ENCODE peak calls at places on chromosomes 11 and 22, in nine cellular contexts. C is cardiac muscle cell, B is AG04450, Y is foreskin keratinocyte, I is GM03348, K is uterus, O is upper lobe of left lung, M is HFF-Myc, G is AG09309. Q is an unnamed sample.

GRCh38 chr11:110710520-110711381 is 1.5 kb downstream of the ARHGAP20 start:
- DNase-seq in C (peak), B (no peak), Y (no peak), I (peak), K (peak), O (peak), M (no peak), G (no peak), Q (peak)

GRCh38 chr11:10540546-10540914 is 457 bp downstream of the RNF141 start:
- DNase-seq in C (peak), B (no peak), Y (no peak), I (peak), K (no peak), O (peak), M (no peak), G (no peak), Q (peak)

GRCh38 chr11:102666331-102666957 is 39.1 kb downstream of the MMP27 start:
- DNase-seq in C (peak), B (peak), Y (no peak), I (peak), K (no peak), O (no peak), M (no peak), G (peak), Q (peak)

GRCh38 chr11:34654491-34655334 is 33.8 kb downstream of the EHF start:
- DNase-seq in C (no peak), B (no peak), Y (no peak), I (peak), K (no peak), O (peak), M (no peak), G (peak), Q (no peak)

GRCh38 chr11:8257003-8257664 is 6.5 kb downstream of the LMO1 start:
- DNase-seq in C (no peak), B (no peak), Y (no peak), I (no peak), K (no peak), O (peak), M (no peak), G (no peak), Q (peak)

GRCh38 chr11:64157987-64158386 is 7.9 kb downstream of the MACROD1 start:
- DNase-seq in C (no peak), B (no peak), Y (no peak), I (no peak), K (no peak), O (no peak), M (no peak), G (no peak), Q (peak)

GRCh38 chr22:17970205-17970708 is 54.1 kb downstream of the MICAL3 start:
- DNase-seq in C (no peak), B (no peak), Y (no peak), I (no peak), K (no peak), O (no peak), M (no peak), G (no peak), Q (no peak)

GRCh38 chr22:48373626-48374173 is 1454.0 kb downstream of the BRD1 start:
- DNase-seq in C (no peak), B (no peak), Y (no peak), I (no peak), K (no peak), O (no peak), M (no peak), G (no peak), Q (peak)

GRCh38 chr11:132115454-132115853 is 745.0 kb downstream of the NTM start:
- DNase-seq in C (no peak), B (no peak), Y (no peak), I (no peak), K (no peak), O (no peak), M (no peak), G (no peak), Q (peak)

GRCh38 chr11:115707180-115707905 is 203.1 kb upstream of the CADM1 start:
- DNase-seq in C (no peak), B (no peak), Y (no peak), I (no peak), K (no peak), O (peak), M (no peak), G (no peak), Q (no peak)

GRCh38 chr11:28615542-28615941 is 507.4 kb downstream of the METTL15 start:
- DNase-seq in C (no peak), B (no peak), Y (no peak), I (no peak), K (no peak), O (no peak), M (no peak), G (no peak), Q (no peak)

GRCh38 chr11:61000426-61000825 is 28.9 kb downstream of the CD6 start:
- DNase-seq in C (no peak), B (no peak), Y (no peak), I (no peak), K (no peak), O (no peak), M (no peak), G (no peak), Q (peak)

GRCh38 chr11:119363874-119364590 is 17.5 kb downstream of the USP2 start:
- DNase-seq in C (peak), B (no peak), Y (no peak), I (peak), K (peak), O (peak), M (no peak), G (no peak), Q (peak)

GRCh38 chr11:75547617-75548054 is 14.4 kb upstream of the SERPINH1 start:
- DNase-seq in C (peak), B (no peak), Y (no peak), I (peak), K (peak), O (peak), M (no peak), G (no peak), Q (peak)

GRCh38 chr11:3632070-3632660 is 9.6 kb downstream of the ART5 start:
- DNase-seq in C (no peak), B (no peak), Y (no peak), I (no peak), K (no peak), O (no peak), M (no peak), G (no peak), Q (peak)

GRCh38 chr22:43826142-43827093 is 14.3 kb upstream of the EFCAB6 start:
- DNase-seq in C (no peak), B (no peak), Y (peak), I (peak), K (no peak), O (no peak), M (no peak), G (peak), Q (peak)

GRCh38 chr11:111324277-111324720 is 26.0 kb downstream of the POU2AF3 start:
- DNase-seq in C (no peak), B (no peak), Y (no peak), I (no peak), K (no peak), O (no peak), M (no peak), G (no peak), Q (no peak)

Q was measured in osteoblast.